ENCODE peak calls at places on chromosomes 4 and X, in nine cellular contexts. One of them, this sample, is unnamed.

GRCh38 chr4:123127865-123128264 is 205.5 kb upstream of the NUDT6 start:
- DNase-seq in GM23338: no peak
- DNase-seq in nephron progenitor cell: no peak
- DNase-seq in osteocyte: no peak
- DNase-seq in HCT116: no peak
- DNase-seq in glutamatergic neuron: no peak
- DNase-seq in transverse colon: no peak
- DNase-seq in fibroblast of lung: no peak
- DNase-seq in NB4: no peak
- DNase-seq in this sample: peak; percentile 94

GRCh38 chr4:40363382-40363920 is 28.3 kb downstream of the CHRNA9 start:
- DNase-seq in nephron progenitor cell: no peak
- DNase-seq in glutamatergic neuron: no peak
- DNase-seq in NB4: no peak
- DNase-seq in osteocyte: no peak
- DNase-seq in fibroblast of lung: no peak
- DNase-seq in GM23338: no peak
- DNase-seq in HCT116: no peak
- DNase-seq in transverse colon: peak; percentile 56
- DNase-seq in this sample: no peak

GRCh38 chr4:94332983-94333590 is 9.5 kb downstream of the HPGDS start:
- DNase-seq in HCT116: no peak
- DNase-seq in fibroblast of lung: no peak
- DNase-seq in glutamatergic neuron: no peak
- DNase-seq in nephron progenitor cell: no peak
- DNase-seq in transverse colon: no peak
- DNase-seq in GM23338: peak; percentile 64
- DNase-seq in NB4: no peak
- DNase-seq in osteocyte: no peak
- DNase-seq in this sample: no peak

GRCh38 chrX:21847342-21847741 is 7.9 kb downstream of the MBTPS2 start:
- DNase-seq in GM23338: no peak
- DNase-seq in NB4: no peak
- DNase-seq in nephron progenitor cell: no peak
- DNase-seq in transverse colon: no peak
- DNase-seq in osteocyte: no peak
- DNase-seq in glutamatergic neuron: no peak
- DNase-seq in fibroblast of lung: no peak
- DNase-seq in HCT116: no peak
- DNase-seq in this sample: no peak

GRCh38 chr4:96776922-96777510 is 937.1 kb downstream of the PDHA2 start:
- DNase-seq in nephron progenitor cell: no peak
- DNase-seq in NB4: no peak
- DNase-seq in glutamatergic neuron: no peak
- DNase-seq in osteocyte: no peak
- DNase-seq in GM23338: no peak
- DNase-seq in HCT116: no peak
- DNase-seq in transverse colon: no peak
- DNase-seq in fibroblast of lung: no peak
- DNase-seq in this sample: no peak

GRCh38 chr4:80371046-80371445 is 35.5 kb downstream of the CFAP299 start:
- DNase-seq in nephron progenitor cell: no peak
- DNase-seq in NB4: no peak
- DNase-seq in GM23338: peak; percentile 9
- DNase-seq in glutamatergic neuron: no peak
- DNase-seq in HCT116: no peak
- DNase-seq in transverse colon: no peak
- DNase-seq in osteocyte: no peak
- DNase-seq in fibroblast of lung: no peak
- DNase-seq in this sample: no peak

GRCh38 chr4:11423465-11423864 is 5.2 kb downstream of the HS3ST1 start:
- DNase-seq in transverse colon: no peak
- DNase-seq in fibroblast of lung: no peak
- DNase-seq in GM23338: no peak
- DNase-seq in nephron progenitor cell: no peak
- DNase-seq in HCT116: no peak
- DNase-seq in NB4: no peak
- DNase-seq in osteocyte: no peak
- DNase-seq in glutamatergic neuron: no peak
- DNase-seq in this sample: no peak

GRCh38 chrX:74603040-74603439 is 11.4 kb downstream of the RLIM start:
- DNase-seq in HCT116: no peak
- DNase-seq in GM23338: peak; percentile 15
- DNase-seq in fibroblast of lung: no peak
- DNase-seq in glutamatergic neuron: no peak
- DNase-seq in nephron progenitor cell: no peak
- DNase-seq in transverse colon: no peak
- DNase-seq in NB4: no peak
- DNase-seq in osteocyte: no peak
- DNase-seq in this sample: no peak

GRCh38 chr4:15868065-15868464 is 70.5 kb downstream of the FGFBP1 start:
- DNase-seq in transverse colon: no peak
- DNase-seq in NB4: peak; percentile 64
- DNase-seq in nephron progenitor cell: no peak
- DNase-seq in fibroblast of lung: no peak
- DNase-seq in HCT116: no peak
- DNase-seq in GM23338: peak; percentile 53
- DNase-seq in osteocyte: no peak
- DNase-seq in glutamatergic neuron: no peak
- DNase-seq in this sample: peak; percentile 43

GRCh38 chr4:37584530-37585060 is 101.6 kb downstream of the RELL1 start:
- DNase-seq in GM23338: no peak
- DNase-seq in glutamatergic neuron: no peak
- DNase-seq in osteocyte: no peak
- DNase-seq in NB4: no peak
- DNase-seq in nephron progenitor cell: no peak
- DNase-seq in fibroblast of lung: no peak
- DNase-seq in HCT116: no peak
- DNase-seq in transverse colon: no peak
- DNase-seq in this sample: no peak

GRCh38 chr4:140740906-140741670 is 15.1 kb downstream of the TBC1D9 start:
- DNase-seq in NB4: no peak
- DNase-seq in fibroblast of lung: no peak
- DNase-seq in osteocyte: no peak
- DNase-seq in HCT116: no peak
- DNase-seq in glutamatergic neuron: no peak
- DNase-seq in GM23338: no peak
- DNase-seq in transverse colon: no peak
- DNase-seq in nephron progenitor cell: no peak
- DNase-seq in this sample: no peak

GRCh38 chrX:132333351-132333750 is 114.1 kb upstream of the RAP2C start:
- DNase-seq in osteocyte: no peak
- DNase-seq in nephron progenitor cell: no peak
- DNase-seq in HCT116: no peak
- DNase-seq in NB4: no peak
- DNase-seq in transverse colon: no peak
- DNase-seq in fibroblast of lung: no peak
- DNase-seq in glutamatergic neuron: no peak
- DNase-seq in GM23338: no peak
- DNase-seq in this sample: no peak

GRCh38 chrX:45959567-45959966 is 585.7 kb downstream of the ZNF674 start:
- DNase-seq in osteocyte: no peak
- DNase-seq in nephron progenitor cell: no peak
- DNase-seq in transverse colon: no peak
- DNase-seq in glutamatergic neuron: no peak
- DNase-seq in GM23338: no peak
- DNase-seq in fibroblast of lung: no peak
- DNase-seq in HCT116: no peak
- DNase-seq in NB4: no peak
- DNase-seq in this sample: no peak

GRCh38 chr4:19888587-19888986 is 363.1 kb upstream of the SLIT2 start:
- DNase-seq in GM23338: peak; percentile 3
- DNase-seq in nephron progenitor cell: no peak
- DNase-seq in fibroblast of lung: no peak
- DNase-seq in HCT116: no peak
- DNase-seq in osteocyte: no peak
- DNase-seq in transverse colon: no peak
- DNase-seq in NB4: peak; percentile 24
- DNase-seq in glutamatergic neuron: no peak
- DNase-seq in this sample: peak; percentile 3
- TF ChIP-seq CTCF in GM23338: peak; percentile 23
- TF ChIP-seq CTCF in nephron progenitor cell: no peak
- TF ChIP-seq CTCF in fibroblast of lung: no peak
- TF ChIP-seq CTCF in HCT116: peak; percentile 38
- TF ChIP-seq CTCF in osteocyte: no peak
- TF ChIP-seq CTCF in transverse colon: no peak
- TF ChIP-seq CTCF in NB4: peak; percentile 21
- TF ChIP-seq CTCF in glutamatergic neuron: no peak
- TF ChIP-seq CTCF in this sample: peak; percentile 33

GRCh38 chrX:17355976-17356375 is 19.0 kb upstream of the NHS start:
- DNase-seq in osteocyte: no peak
- DNase-seq in fibroblast of lung: no peak
- DNase-seq in nephron progenitor cell: no peak
- DNase-seq in GM23338: peak; percentile 24
- DNase-seq in transverse colon: no peak
- DNase-seq in HCT116: no peak
- DNase-seq in NB4: no peak
- DNase-seq in glutamatergic neuron: no peak
- DNase-seq in this sample: no peak

GRCh38 chrX:17359500-17359899 is 15.5 kb upstream of the NHS start:
- DNase-seq in transverse colon: no peak
- DNase-seq in HCT116: no peak
- DNase-seq in nephron progenitor cell: no peak
- DNase-seq in glutamatergic neuron: no peak
- DNase-seq in fibroblast of lung: peak; percentile 18
- DNase-seq in GM23338: no peak
- DNase-seq in NB4: no peak
- DNase-seq in osteocyte: no peak
- DNase-seq in this sample: peak; percentile 15

GRCh38 chrX:17361620-17362019 is 13.4 kb upstream of the NHS start:
- DNase-seq in HCT116: no peak
- DNase-seq in osteocyte: no peak
- DNase-seq in GM23338: peak; percentile 86
- DNase-seq in fibroblast of lung: no peak
- DNase-seq in NB4: peak; percentile 21
- DNase-seq in nephron progenitor cell: peak; percentile 53
- DNase-seq in glutamatergic neuron: peak; percentile 49
- DNase-seq in transverse colon: no peak
- DNase-seq in this sample: peak; percentile 57
- TF ChIP-seq CTCF in HCT116: peak; percentile 57
- TF ChIP-seq CTCF in osteocyte: peak; percentile 32
- TF ChIP-seq CTCF in GM23338: peak; percentile 69
- TF ChIP-seq CTCF in fibroblast of lung: peak; percentile 17
- TF ChIP-seq CTCF in NB4: peak; percentile 55
- TF ChIP-seq CTCF in nephron progenitor cell: peak; percentile 38
- TF ChIP-seq CTCF in glutamatergic neuron: peak; percentile 43
- TF ChIP-seq CTCF in transverse colon: peak; percentile 15
- TF ChIP-seq CTCF in this sample: peak; percentile 63

GRCh38 chr4:168710353-168710946 is 213.6 kb downstream of the PALLD start:
- DNase-seq in transverse colon: peak; percentile 35
- DNase-seq in GM23338: peak; percentile 71
- DNase-seq in fibroblast of lung: peak; percentile 89
- DNase-seq in NB4: peak; percentile 44
- DNase-seq in nephron progenitor cell: no peak
- DNase-seq in glutamatergic neuron: no peak
- DNase-seq in HCT116: peak; percentile 29
- DNase-seq in osteocyte: no peak
- DNase-seq in this sample: peak; percentile 78
- TF ChIP-seq CTCF in transverse colon: peak; percentile 58
- TF ChIP-seq CTCF in GM23338: peak; percentile 70
- TF ChIP-seq CTCF in fibroblast of lung: peak; percentile 76
- TF ChIP-seq CTCF in NB4: peak; percentile 30
- TF ChIP-seq CTCF in nephron progenitor cell: peak; percentile 16
- TF ChIP-seq CTCF in glutamatergic neuron: no peak
- TF ChIP-seq CTCF in HCT116: peak; percentile 46
- TF ChIP-seq CTCF in osteocyte: peak; percentile 71
- TF ChIP-seq CTCF in this sample: peak; percentile 79

GRCh38 chr4:113153529-113154101 is 104.2 kb downstream of the ANK2 start:
- DNase-seq in HCT116: no peak
- DNase-seq in NB4: peak; percentile 3
- DNase-seq in osteocyte: no peak
- DNase-seq in fibroblast of lung: peak; percentile 10
- DNase-seq in GM23338: peak; percentile 37
- DNase-seq in nephron progenitor cell: no peak
- DNase-seq in glutamatergic neuron: no peak
- DNase-seq in transverse colon: no peak
- DNase-seq in this sample: peak; percentile 18
- TF ChIP-seq CTCF in HCT116: no peak
- TF ChIP-seq CTCF in NB4: no peak
- TF ChIP-seq CTCF in osteocyte: no peak
- TF ChIP-seq CTCF in fibroblast of lung: no peak
- TF ChIP-seq CTCF in GM23338: peak; percentile 48
- TF ChIP-seq CTCF in nephron progenitor cell: no peak
- TF ChIP-seq CTCF in glutamatergic neuron: no peak
- TF ChIP-seq CTCF in transverse colon: no peak
- TF ChIP-seq CTCF in this sample: peak; percentile 40

GRCh38 chr4:152663203-152664066 is 16.4 kb downstream of the TMEM154 start:
- DNase-seq in NB4: peak; percentile 88
- DNase-seq in glutamatergic neuron: no peak
- DNase-seq in GM23338: no peak
- DNase-seq in transverse colon: no peak
- DNase-seq in nephron progenitor cell: no peak
- DNase-seq in osteocyte: no peak
- DNase-seq in fibroblast of lung: peak; percentile 61
- DNase-seq in HCT116: no peak
- DNase-seq in this sample: no peak
- TF ChIP-seq CTCF in NB4: no peak
- TF ChIP-seq CTCF in glutamatergic neuron: no peak
- TF ChIP-seq CTCF in GM23338: no peak
- TF ChIP-seq CTCF in transverse colon: no peak
- TF ChIP-seq CTCF in nephron progenitor cell: no peak
- TF ChIP-seq CTCF in osteocyte: no peak
- TF ChIP-seq CTCF in fibroblast of lung: no peak
- TF ChIP-seq CTCF in HCT116: no peak
- TF ChIP-seq CTCF in this sample: no peak

GRCh38 chrX:10633722-10634121 is 13.3 kb upstream of the MID1 start:
- DNase-seq in NB4: peak; percentile 21
- DNase-seq in osteocyte: no peak
- DNase-seq in fibroblast of lung: peak; percentile 88
- DNase-seq in glutamatergic neuron: peak; percentile 17
- DNase-seq in GM23338: peak; percentile 24
- DNase-seq in HCT116: peak; percentile 77
- DNase-seq in nephron progenitor cell: no peak
- DNase-seq in transverse colon: no peak
- DNase-seq in this sample: peak; percentile 45

GRCh38 chrX:10636851-10637250 is 16.5 kb upstream of the MID1 start:
- DNase-seq in osteocyte: no peak
- DNase-seq in HCT116: no peak
- DNase-seq in fibroblast of lung: peak; percentile 30
- DNase-seq in glutamatergic neuron: no peak
- DNase-seq in NB4: no peak
- DNase-seq in nephron progenitor cell: no peak
- DNase-seq in GM23338: no peak
- DNase-seq in transverse colon: no peak
- DNase-seq in this sample: no peak

GRCh38 chrX:10631416-10632145 is 11.2 kb upstream of the MID1 start:
- DNase-seq in GM23338: no peak
- DNase-seq in nephron progenitor cell: no peak
- DNase-seq in fibroblast of lung: no peak
- DNase-seq in transverse colon: no peak
- DNase-seq in HCT116: no peak
- DNase-seq in osteocyte: no peak
- DNase-seq in NB4: no peak
- DNase-seq in glutamatergic neuron: no peak
- DNase-seq in this sample: no peak

GRCh38 chrX:10634681-10635161 is 14.3 kb upstream of the MID1 start:
- DNase-seq in osteocyte: no peak
- DNase-seq in glutamatergic neuron: no peak
- DNase-seq in HCT116: peak; percentile 81
- DNase-seq in transverse colon: no peak
- DNase-seq in NB4: no peak
- DNase-seq in fibroblast of lung: peak; percentile 78
- DNase-seq in GM23338: no peak
- DNase-seq in nephron progenitor cell: no peak
- DNase-seq in this sample: peak; percentile 43

GRCh38 chrX:10636337-10636736 is 16.0 kb upstream of the MID1 start:
- DNase-seq in GM23338: peak; percentile 72
- DNase-seq in NB4: peak; percentile 9
- DNase-seq in transverse colon: peak; percentile 28
- DNase-seq in osteocyte: no peak
- DNase-seq in fibroblast of lung: peak; percentile 78
- DNase-seq in glutamatergic neuron: peak; percentile 17
- DNase-seq in nephron progenitor cell: no peak
- DNase-seq in HCT116: peak; percentile 59
- DNase-seq in this sample: peak; percentile 46
- TF ChIP-seq CTCF in GM23338: peak; percentile 69
- TF ChIP-seq CTCF in NB4: peak; percentile 25
- TF ChIP-seq CTCF in transverse colon: peak; percentile 39
- TF ChIP-seq CTCF in osteocyte: peak; percentile 63
- TF ChIP-seq CTCF in fibroblast of lung: peak; percentile 72
- TF ChIP-seq CTCF in glutamatergic neuron: no peak
- TF ChIP-seq CTCF in nephron progenitor cell: peak; percentile 47
- TF ChIP-seq CTCF in HCT116: peak; percentile 57
- TF ChIP-seq CTCF in this sample: peak; percentile 45